ENCODE peak calls at places on chromosome 14, in five cellular contexts. V is tibial nerve, K is tibial artery, I is left ventricle myocardium inferior, S is mesenchymal stem cell. W is an unnamed sample.

GRCh38 chr14:54975856-54976255 is 51.0 kb downstream of the WDHD1 start:
- DNase-seq in I (no peak), K (no peak), V (no peak), S (peak), W (no peak)

GRCh38 chr14:34368115-34368970 is 93.7 kb downstream of the SPTSSA start:
- DNase-seq in I (no peak), V (no peak), K (no peak), S (peak), W (no peak)

GRCh38 chr14:95635051-95635450 is 51.2 kb upstream of the TCL1B start:
- DNase-seq in S (no peak), V (no peak), I (no peak), K (no peak), W (no peak)

GRCh38 chr14:101563654-101564443 is 2.6 kb downstream of the DIO3 start:
- DNase-seq in V (no peak), K (no peak), I (no peak), S (no peak), W (no peak)

GRCh38 chr14:54711812-54712211 is 144.9 kb downstream of the SAMD4A start:
- DNase-seq in K (no peak), V (no peak), S (no peak), I (no peak), W (no peak)

GRCh38 chr14:74973003-74973614 is 17.7 kb upstream of the PGF start:
- DNase-seq in K (peak), S (no peak), I (peak), V (no peak), W (no peak)

GRCh38 chr14:69882086-69882864 is 3.1 kb downstream of the SMOC1 start:
- DNase-seq in S (no peak), I (no peak), V (no peak), K (no peak), W (no peak)

GRCh38 chr14:22699801-22700564 is 55.8 kb upstream of the OR6J1 start:
- DNase-seq in V (no peak), S (peak), I (no peak), K (no peak), W (no peak)

GRCh38 chr14:100330007-100330344 is 6.8 kb downstream of the SLC25A47 start:
- DNase-seq in V (no peak), S (no peak), K (no peak), I (no peak), W (no peak)

GRCh38 chr14:26993541-26993940 is 395.7 kb upstream of the NOVA1 start:
- DNase-seq in K (no peak), V (no peak), S (no peak), I (no peak), W (no peak)

GRCh38 chr14:55577229-55577628 is 2.8 kb upstream of the KTN1 start:
- DNase-seq in V (no peak), K (no peak), S (no peak), I (no peak), W (no peak)

GRCh38 chr14:85050180-85050579 is 479.8 kb upstream of the FLRT2 start:
- DNase-seq in V (no peak), S (no peak), K (no peak), I (no peak), W (no peak)

GRCh38 chr14:93186461-93186860 is 1.3 kb downstream of the LYSET start:
- DNase-seq in S (peak), K (no peak), I (no peak), V (no peak), W (no peak)

GRCh38 chr14:69895109-69895508 is 15.9 kb downstream of the SMOC1 start:
- DNase-seq in K (no peak), S (no peak), V (no peak), I (no peak), W (no peak)

GRCh38 chr14:93788557-93789365 is 476 bp upstream of the PRIMA1 start:
- DNase-seq in I (peak), K (peak), V (no peak), S (no peak), W (peak)

GRCh38 chr14:104680056-104680805 is 9.2 kb upstream of the INF2 start:
- DNase-seq in K (peak), S (peak), V (no peak), I (peak), W (peak)

GRCh38 chr14:88934231-88934898 is 109.9 kb downstream of the TTC8 start:
- DNase-seq in I (no peak), S (no peak), K (no peak), V (no peak), W (no peak)

GRCh38 chr14:55807059-55807499 is 227.1 kb downstream of the KTN1 start:
- DNase-seq in I (peak), K (peak), S (peak), V (peak), W (peak)

GRCh38 chr14:77641534-77642341 is 25.3 kb upstream of the SPTLC2 start:
- DNase-seq in V (peak), S (no peak), K (peak), I (peak), W (peak)

GRCh38 chr14:58138065-58138718 is 13.8 kb downstream of the ARMH4 start:
- DNase-seq in V (no peak), I (no peak), K (no peak), S (no peak), W (no peak)

GRCh38 chr14:76151398-76152332 is at the start of gene GPATCH2L:
- DNase-seq in K (peak), I (peak), V (peak), S (peak), W (peak)

GRCh38 chr14:38255673-38256357 is at the start of gene CLEC14A:
- DNase-seq in S (no peak), I (peak), K (peak), V (peak), W (no peak)

GRCh38 chr14:96205994-96206392 is 1.4 kb downstream of the BDKRB2 start:
- DNase-seq in K (no peak), V (no peak), I (no peak), S (no peak), W (no peak)

GRCh38 chr14:56150018-56150417 is 31.8 kb downstream of the PELI2 start:
- DNase-seq in K (no peak), S (no peak), I (no peak), V (no peak), W (no peak)

GRCh38 chr14:79584679-79585078 is 626.6 kb downstream of the DIO2 start:
- DNase-seq in K (no peak), V (no peak), I (no peak), S (peak), W (no peak)

GRCh38 chr14:54651018-54651351 is 84.1 kb downstream of the SAMD4A start:
- DNase-seq in I (no peak), V (no peak), K (no peak), S (peak), W (no peak)

GRCh38 chr14:51697848-51698247 is 46.1 kb downstream of the FRMD6 start:
- DNase-seq in V (no peak), I (no peak), S (no peak), K (no peak), W (no peak)

GRCh38 chr14:88286309-88286708 is 36.8 kb downstream of the KCNK10 start:
- DNase-seq in S (no peak), V (no peak), I (no peak), K (no peak), W (no peak)

GRCh38 chr14:90641111-90642010 is 174.9 kb downstream of the TTC7B start:
- DNase-seq in I (no peak), S (peak), V (no peak), K (no peak), W (no peak)

DNA sequence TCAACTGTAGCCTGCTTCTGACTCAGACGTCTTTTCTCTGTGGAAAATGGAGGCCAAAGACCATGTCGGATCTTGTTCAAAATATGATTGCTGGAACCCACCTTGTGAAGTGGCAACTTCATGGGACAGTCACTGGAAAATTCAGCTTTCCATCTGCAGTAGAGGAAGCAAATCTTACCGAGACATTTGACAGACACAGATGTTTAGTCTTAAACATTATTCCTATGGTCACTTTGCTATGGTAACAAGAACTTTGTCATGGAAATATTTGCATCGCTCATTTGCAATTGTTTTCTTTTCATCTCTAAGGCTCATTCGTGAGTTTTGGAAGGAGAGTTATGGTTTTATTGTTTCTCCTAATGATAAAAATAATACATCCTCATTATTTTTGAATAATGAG is 98.3 kb upstream of the HIF1A start:
- DNase-seq in K (no peak), S (peak), V (no peak), I (no peak), W (no peak)
- H3K27ac ChIP-seq in K (no peak), S (no peak), V (no peak), I (no peak), W (no peak)

GRCh38 chr14:52951730-52952481 is 1.1 kb upstream of the FERMT2 start:
- DNase-seq in K (peak), I (no peak), S (peak), V (peak), W (peak)

GRCh38 chr14:52949249-52949648 is 1.6 kb downstream of the FERMT2 start:
- DNase-seq in V (no peak), K (no peak), S (no peak), I (no peak), W (no peak)

GRCh38 chr14:52950898-52951729 is at the start of gene FERMT2:
- DNase-seq in I (peak), S (peak), V (peak), K (peak), W (peak)

GRCh38 chr14:52949711-52950409 is 990 bp downstream of the FERMT2 start:
- DNase-seq in V (peak), K (peak), S (peak), I (no peak), W (peak)

GRCh38 chr14:52950410-52950897 is 396 bp downstream of the FERMT2 start:
- DNase-seq in K (peak), I (peak), S (peak), V (peak), W (peak)
- H3K27ac ChIP-seq in K (peak), I (peak), S (peak), V (peak), W (peak)

DNA sequence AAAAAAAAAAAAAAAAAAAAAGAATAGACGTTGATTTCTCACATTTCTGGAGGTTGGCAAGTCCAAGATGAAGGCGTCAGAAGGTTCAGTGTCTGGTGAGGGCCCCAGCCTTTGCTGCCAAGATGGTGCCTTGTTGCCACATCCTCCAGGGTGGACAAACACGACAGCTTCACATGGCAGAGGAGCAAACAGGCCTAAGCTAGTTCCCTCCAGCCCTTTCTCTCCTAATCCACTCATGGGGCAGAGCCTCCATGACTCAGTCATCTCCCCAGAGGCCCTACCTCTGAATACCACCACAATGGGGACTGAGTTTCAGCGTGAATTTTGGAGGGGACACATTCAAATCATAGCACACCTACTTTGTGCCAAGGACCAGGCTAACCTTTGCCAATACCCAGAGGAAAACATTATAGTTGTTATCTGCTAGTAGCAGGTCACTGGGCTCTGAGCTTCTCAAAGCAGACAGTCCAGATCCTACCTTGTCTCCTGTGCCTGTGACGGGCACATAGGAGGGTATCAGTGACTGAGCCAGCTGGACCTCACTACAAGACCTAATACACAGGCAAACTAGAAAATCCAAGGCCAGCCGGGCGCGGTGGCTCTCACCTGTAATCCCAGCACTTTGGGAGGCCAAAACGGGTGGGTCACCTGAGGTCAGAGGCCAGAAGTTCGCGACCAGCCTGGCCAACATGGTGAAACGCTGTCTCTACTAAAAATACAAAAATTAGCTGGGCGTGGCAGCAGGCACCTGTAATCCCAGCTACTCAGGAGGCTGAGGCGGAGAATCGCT is 10.5 kb upstream of the BCL11B start:
- DNase-seq in I (no peak), S (no peak), V (no peak), K (no peak), W (no peak)
- H3K27ac ChIP-seq in I (no peak), S (no peak), V (no peak), K (no peak), W (no peak)

DNA sequence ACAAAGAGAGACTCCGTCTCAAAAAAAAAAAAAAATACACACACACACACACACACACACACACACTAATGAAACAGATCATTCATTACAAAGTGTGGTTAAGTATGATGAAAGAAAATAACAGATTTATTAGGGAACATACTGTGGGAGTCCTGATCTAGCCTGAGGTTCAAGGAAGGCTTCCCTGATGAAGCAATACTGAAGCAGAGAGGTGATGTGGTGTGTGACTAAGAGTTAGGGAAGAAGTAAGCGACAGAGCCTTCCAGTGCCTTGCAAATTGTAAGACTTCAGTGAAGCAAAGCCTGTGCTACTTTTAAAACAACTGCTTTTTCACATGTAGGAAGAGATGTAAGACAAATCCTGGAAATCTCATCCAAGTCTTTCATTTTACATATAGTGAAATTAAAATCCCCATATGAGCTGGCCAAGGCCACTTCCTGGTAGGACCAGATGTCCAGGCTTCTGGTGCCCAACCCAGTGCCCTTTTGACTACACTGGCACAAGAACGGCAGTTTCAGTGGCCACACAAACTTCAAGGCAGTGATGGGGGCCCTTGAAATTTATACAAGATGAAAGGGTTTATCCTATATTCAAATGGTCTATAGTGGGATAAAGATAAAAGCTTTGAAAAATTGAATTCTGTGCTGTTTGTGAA is 86.2 kb downstream of the STON2 start:
- DNase-seq in V (no peak), I (no peak), K (no peak), S (no peak), W (no peak)
- H3K27ac ChIP-seq in V (peak), I (no peak), K (no peak), S (no peak), W (no peak)

GRCh38 chr14:103528512-103529382 is at the start of gene TRMT61A:
- DNase-seq in V (peak), S (peak), K (peak), I (peak), W (peak)

GRCh38 chr14:103528158-103528511 is 861 bp upstream of the TRMT61A start:
- DNase-seq in K (no peak), I (no peak), S (peak), V (no peak), W (no peak)

GRCh38 chr14:103526247-103526913 is 2.6 kb upstream of the TRMT61A start:
- DNase-seq in V (no peak), I (no peak), S (no peak), K (no peak), W (no peak)

GRCh38 chr14:103526914-103527248 is 2.1 kb upstream of the TRMT61A start:
- DNase-seq in V (no peak), K (no peak), S (no peak), I (no peak), W (no peak)

DNA sequence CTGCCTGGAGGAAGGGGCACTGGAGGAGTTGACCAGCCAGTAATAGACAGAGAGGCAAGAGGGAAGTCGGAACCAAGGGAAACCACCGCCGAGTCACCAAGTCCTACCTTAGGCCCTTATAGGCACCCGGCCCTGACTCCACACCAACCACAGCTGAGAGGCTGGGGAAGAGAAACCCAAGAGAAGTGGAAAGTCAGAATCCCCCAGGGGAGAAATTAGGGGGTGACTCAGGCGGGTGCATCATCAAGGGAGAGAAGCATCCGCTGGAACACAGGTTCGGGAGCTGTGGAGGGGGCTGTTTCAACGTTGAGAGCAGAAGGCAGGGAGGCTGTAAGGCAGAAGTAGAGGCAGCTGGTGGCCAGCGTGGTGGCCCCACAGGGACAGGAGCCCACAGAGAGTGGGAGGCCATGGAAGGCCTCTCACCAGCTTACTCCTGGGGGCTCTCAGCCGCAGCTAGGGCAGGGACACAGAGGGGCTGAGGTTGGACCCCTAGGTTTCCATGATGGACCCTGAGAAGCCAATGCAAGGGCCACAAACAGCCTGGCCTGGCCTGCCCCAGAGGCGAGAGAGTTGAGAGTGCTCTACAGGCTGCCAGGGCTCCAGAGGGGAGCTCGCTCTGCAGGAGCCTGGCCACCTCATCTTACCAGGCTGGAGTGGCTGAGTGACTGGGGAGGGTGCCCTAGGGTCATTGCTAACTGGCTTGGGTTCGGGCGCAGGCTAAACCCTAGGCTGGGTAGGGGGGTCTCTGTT is 1.4 kb upstream of the TRMT61A start:
- DNase-seq in V (no peak), I (no peak), K (no peak), S (peak), W (no peak)
- H3K27ac ChIP-seq in V (peak), I (peak), K (peak), S (peak), W (peak)

DNA sequence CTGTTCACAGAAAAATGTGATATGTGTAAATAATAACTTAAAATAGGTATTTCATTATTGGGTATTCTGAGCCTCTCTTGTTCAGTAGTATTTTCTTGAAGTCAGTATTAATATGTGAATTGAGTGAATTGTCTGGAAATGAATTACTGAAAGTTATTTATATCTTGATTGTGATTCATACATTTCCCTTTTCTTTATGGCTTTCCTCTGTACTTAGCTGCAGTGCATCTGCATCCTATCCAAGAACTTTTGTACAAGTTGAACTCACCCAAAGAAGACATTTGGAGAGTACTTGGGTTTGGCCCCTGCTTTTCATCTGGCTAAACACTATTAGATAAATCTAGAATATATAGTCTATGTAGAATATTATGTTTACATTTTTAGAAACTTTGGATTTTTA is 326.0 kb downstream of the RAD51B start:
- DNase-seq in I (no peak), K (no peak), S (peak), V (no peak), W (no peak)
- H3K27ac ChIP-seq in I (peak), K (peak), S (peak), V (peak), W (no peak)

DNA sequence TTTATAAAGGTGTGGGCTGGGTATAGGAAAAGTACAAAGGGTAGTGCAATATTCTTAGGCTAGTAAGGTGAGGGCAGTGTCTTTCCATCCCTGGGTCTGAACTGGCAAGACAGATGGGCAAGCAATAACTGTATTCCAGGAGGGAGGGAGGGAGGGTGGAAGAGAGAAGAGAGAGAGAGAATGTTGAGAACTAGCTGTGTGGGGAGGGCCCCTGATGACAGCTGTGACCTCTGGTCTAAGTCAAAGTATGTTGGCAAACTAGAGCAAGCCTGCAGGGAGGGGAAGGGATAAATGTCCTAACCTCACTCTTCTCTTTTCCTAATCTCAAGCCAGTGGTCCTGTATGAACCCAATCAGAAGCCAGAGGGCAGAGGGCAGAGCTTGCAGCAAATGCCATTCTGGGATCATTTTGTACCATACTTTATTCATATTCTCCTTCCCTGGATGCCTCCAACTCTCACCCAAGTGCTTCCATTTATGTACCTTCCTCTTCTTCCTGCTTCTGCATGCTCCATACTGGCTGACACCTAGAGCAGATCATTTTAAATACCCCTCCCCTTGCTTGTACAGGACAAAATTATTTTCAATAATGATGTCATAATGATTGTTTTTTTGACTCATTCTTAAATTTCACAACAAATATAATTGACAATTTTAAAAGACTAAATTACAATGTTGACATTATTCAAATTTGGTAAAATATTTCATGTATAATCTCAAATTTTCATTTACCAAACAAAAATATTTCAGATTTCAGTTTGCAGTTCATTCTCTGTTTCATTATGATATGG is 75.9 kb downstream of the AKAP6 start:
- DNase-seq in K (no peak), I (peak), S (no peak), V (no peak), W (no peak)
- H3K27ac ChIP-seq in K (no peak), I (peak), S (no peak), V (no peak), W (no peak)